ENCODE peak calls at places on chromosomes 16 and 17, in eight cellular contexts. C, W, P, G, K, Z, H and Q are unnamed samples. For H3K36me3, the result is how much of the 10 kb centered on the place peaks cover.

GRCh38 chr17:27825459-27825858 is 25.1 kb upstream of the NOS2 start:
- DNase-seq in C (no peak), W (no peak), P (no peak), G (no peak), K (no peak), Z (no peak), H (no peak), Q (no peak)

GRCh38 chr16:47903470-47903869 is 252.3 kb downstream of the ABCC12 start:
- DNase-seq in C (no peak), W (no peak), P (no peak), G (no peak), K (no peak), Z (no peak), H (no peak), Q (no peak)

GRCh38 chr16:72111653-72112451 is 18.2 kb downstream of the DHX38 start:
- DNase-seq in C (no peak), W (peak), P (no peak), G (no peak), K (no peak), Z (no peak), H (no peak), Q (no peak)

GRCh38 chr16:626787-627457 is 3.9 kb upstream of the WFIKKN1 start:
- DNase-seq in C (peak), W (no peak), P (no peak), G (no peak), K (no peak), Z (no peak), H (peak), Q (no peak)

GRCh38 chr17:81714412-81715106 is 2.5 kb downstream of the SLC25A10 start:
- DNase-seq in C (no peak), W (no peak), P (no peak), G (no peak), K (no peak), Z (no peak), H (no peak), Q (no peak)

GRCh38 chr16:56824335-56824734 is 40.7 kb upstream of the SLC12A3 start:
- DNase-seq in C (no peak), W (no peak), P (peak), G (peak), K (no peak), Z (peak), H (no peak), Q (no peak)

GRCh38 chr17:72390675-72391501 is 270.1 kb downstream of the SOX9 start:
- DNase-seq in C (no peak), W (no peak), P (no peak), G (no peak), K (no peak), Z (no peak), H (no peak), Q (no peak)

GRCh38 chr16:29994613-29995329 is 646 bp downstream of the HIRIP3 start:
- DNase-seq in C (peak), W (peak), P (no peak), G (no peak), K (peak), Z (peak), H (peak), Q (no peak)

DNA sequence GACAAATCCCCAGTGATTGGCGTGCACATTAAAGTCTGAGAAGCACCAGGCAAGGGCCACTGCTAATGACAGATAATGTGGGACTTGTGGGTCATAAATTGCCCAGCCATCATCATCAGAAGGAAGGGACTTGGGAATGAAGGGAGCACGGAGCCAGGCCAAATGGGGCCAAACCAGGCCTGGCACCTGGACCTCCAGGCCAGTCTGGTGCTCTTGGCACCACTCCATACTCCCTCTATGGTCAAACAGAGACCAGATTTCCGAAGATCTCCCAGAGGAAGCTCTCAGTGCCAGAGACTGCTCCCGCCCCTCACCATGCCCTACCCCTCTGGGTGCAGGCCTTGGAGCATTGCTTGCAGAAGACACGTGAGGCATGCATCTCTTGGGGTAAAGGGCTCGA is 142.2 kb downstream of the CCDC182 start:
- DNase-seq in C (no peak), W (no peak), P (no peak), G (no peak), K (no peak), Z (no peak), H (no peak), Q (no peak)
- H3K27ac ChIP-seq in C (peak), W (no peak), P (peak), G (no peak), K (no peak), Z (no peak), H (no peak), Q (peak)

GRCh38 chr17:48729335-48730239 is 1.0 kb upstream of the HOXB13 start:
- DNase-seq in C (no peak), W (no peak), P (no peak), G (no peak), K (no peak), Z (no peak), H (no peak), Q (no peak)

GRCh38 chr17:48727415-48728175 is 955 bp downstream of the HOXB13 start:
- DNase-seq in C (no peak), W (no peak), P (no peak), G (no peak), K (no peak), Z (no peak), H (no peak), Q (no peak)

GRCh38 chr17:48730240-48730550 is 1.6 kb upstream of the HOXB13 start:
- DNase-seq in C (no peak), W (no peak), P (no peak), G (no peak), K (no peak), Z (no peak), H (no peak), Q (no peak)

GRCh38 chr17:48726916-48727286 is 1.6 kb downstream of the HOXB13 start:
- DNase-seq in C (no peak), W (no peak), P (no peak), G (no peak), K (no peak), Z (no peak), H (no peak), Q (no peak)

GRCh38 chr17:48728232-48729231 is at the start of gene HOXB13:
- DNase-seq in C (peak), W (no peak), P (no peak), G (no peak), K (no peak), Z (peak), H (no peak), Q (peak)
- H3K4me3 ChIP-seq in C (peak), W (no peak), P (no peak), G (peak), K (no peak), Z (peak), H (no peak), Q (peak)

GRCh38 chr17:37088913-37089312 is 140.2 kb downstream of the AATF start:
- DNase-seq in C (no peak), W (no peak), P (no peak), G (no peak), K (no peak), Z (no peak), H (no peak), Q (no peak)

GRCh38 chr17:37088459-37088858 is 139.7 kb downstream of the AATF start:
- DNase-seq in C (peak), W (no peak), P (no peak), G (no peak), K (no peak), Z (peak), H (no peak), Q (no peak)

GRCh38 chr17:37086329-37086728 is 137.6 kb downstream of the AATF start:
- DNase-seq in C (no peak), W (no peak), P (no peak), G (no peak), K (peak), Z (peak), H (no peak), Q (no peak)

GRCh38 chr17:37089998-37090397 is 141.2 kb downstream of the AATF start:
- DNase-seq in C (peak), W (peak), P (no peak), G (no peak), K (peak), Z (no peak), H (no peak), Q (no peak)

DNA sequence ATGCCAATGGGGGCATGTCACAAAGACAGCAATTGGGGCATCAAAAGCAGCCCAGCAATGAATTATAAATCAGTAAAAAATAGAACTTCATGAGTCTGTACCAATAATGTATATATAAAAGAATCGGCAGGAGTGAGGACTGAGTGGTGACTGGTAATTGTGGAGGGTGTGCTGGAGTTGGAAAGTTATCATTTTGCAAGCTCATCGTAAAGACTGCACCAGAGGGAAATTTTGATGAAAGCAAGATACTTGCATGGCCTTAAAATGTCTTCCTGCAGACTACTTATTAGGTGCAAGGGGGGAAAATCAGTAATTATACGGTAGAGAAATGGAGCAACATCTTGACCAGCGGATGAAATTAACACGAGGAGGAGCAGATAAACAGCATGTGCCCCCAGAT is 138.9 kb downstream of the AATF start:
- DNase-seq in C (no peak), W (no peak), P (no peak), G (no peak), K (no peak), Z (no peak), H (no peak), Q (no peak)
- H3K36me3 ChIP-seq in C (under half), W (under half), P (half or more), G (under half), K (under half), Z (under half), H (under half), Q (under half)

DNA sequence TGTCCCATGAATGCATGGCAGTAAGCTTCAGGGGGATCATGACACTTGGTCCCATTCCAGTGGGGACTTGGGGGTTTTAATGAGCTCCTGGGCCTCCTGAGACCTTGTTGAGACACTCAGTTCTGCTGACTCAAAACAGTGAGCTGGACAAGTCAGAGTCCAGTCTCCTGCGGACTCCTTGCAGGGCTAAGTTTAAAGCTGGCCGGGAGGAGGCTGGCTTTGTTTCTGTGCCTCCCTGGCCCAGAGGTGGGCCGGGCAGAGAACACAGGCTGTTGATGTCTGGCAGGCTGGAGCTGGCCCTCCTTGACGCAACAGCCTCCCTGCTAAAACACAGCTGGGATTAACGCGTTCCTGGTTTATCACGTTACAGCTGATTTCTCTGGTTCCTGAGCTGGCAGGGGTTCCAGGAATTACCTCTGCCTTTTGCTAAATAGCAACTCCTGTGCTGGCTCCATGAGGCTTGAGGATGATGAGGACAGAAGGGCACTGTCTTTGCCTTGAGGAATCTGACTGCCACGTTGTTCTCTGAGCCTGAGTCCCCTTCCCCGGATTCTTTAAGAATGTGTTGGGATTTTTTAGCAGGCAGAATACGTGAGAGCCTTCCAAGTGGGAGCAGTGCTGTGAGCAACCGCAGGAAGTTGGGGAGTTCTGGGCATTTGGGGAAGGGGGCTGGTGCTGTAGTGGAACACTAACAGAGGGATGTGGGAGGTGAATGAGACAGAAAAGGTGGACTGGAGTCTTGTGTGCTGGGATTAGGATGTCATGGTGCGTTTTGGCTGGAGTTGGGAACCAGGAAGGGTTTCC is 2.0 kb downstream of the GPT2 start:
- DNase-seq in C (peak), W (peak), P (no peak), G (no peak), K (no peak), Z (peak), H (no peak), Q (no peak)
- H3K27ac ChIP-seq in C (peak), W (peak), P (no peak), G (no peak), K (no peak), Z (peak), H (peak), Q (no peak)